ENCODE peak calls at places on chromosomes 11 and 22, in six cellular contexts. S is MM.1S, C is hepatocyte, J is GM23248, L is PC-3, D is GM23338. Q is an unnamed sample.

GRCh38 chr11:68122936-68123539 is 1.9 kb upstream of the CHKA start:
- DNase-seq in D (peak), S (no peak), C (peak), L (peak), J (no peak), Q (no peak)

GRCh38 chr11:119782021-119782420 is 53.0 kb upstream of the NECTIN1 start:
- DNase-seq in D (peak), C (no peak), L (no peak), J (no peak), S (no peak), Q (no peak)

GRCh38 chr22:32754413-32755041 is 47.0 kb upstream of the TIMP3 start:
- DNase-seq in D (no peak), J (peak), L (no peak), C (peak), S (no peak), Q (no peak)

GRCh38 chr11:47161890-47162289 is 14.8 kb downstream of the ARFGAP2 start:
- DNase-seq in C (no peak), D (no peak), S (no peak), L (no peak), J (peak), Q (no peak)

GRCh38 chr22:35315855-35316745 is 16.4 kb downstream of the TOM1 start:
- DNase-seq in C (no peak), J (no peak), D (no peak), S (no peak), L (no peak), Q (no peak)

GRCh38 chr22:48327721-48328120 is 1500.0 kb downstream of the BRD1 start:
- DNase-seq in C (no peak), D (no peak), S (no peak), J (no peak), L (no peak), Q (no peak)

GRCh38 chr11:102560555-102561011 is 30.0 kb upstream of the MMP7 start:
- DNase-seq in J (peak), C (no peak), L (peak), S (peak), D (no peak), Q (peak)

GRCh38 chr11:113263458-113264095 is 50.8 kb upstream of the TTC12 start:
- DNase-seq in S (no peak), C (no peak), L (no peak), D (no peak), J (no peak), Q (no peak)

GRCh38 chr22:31084811-31085492 is 3.8 kb downstream of the SMTN start:
- DNase-seq in L (no peak), D (peak), S (peak), C (peak), J (peak), Q (peak)

GRCh38 chr22:31085493-31085824 is 4.3 kb downstream of the SMTN start:
- DNase-seq in S (no peak), J (peak), C (peak), L (no peak), D (peak), Q (no peak)

GRCh38 chr22:31083377-31083768 is 2.3 kb downstream of the SMTN start:
- DNase-seq in C (no peak), L (no peak), S (no peak), D (no peak), J (no peak), Q (no peak)

GRCh38 chr22:31082606-31083376 is 1.7 kb downstream of the SMTN start:
- DNase-seq in D (peak), S (no peak), C (peak), L (peak), J (peak), Q (peak)

GRCh38 chr22:31083923-31084810 is 3.0 kb downstream of the SMTN start:
- DNase-seq in J (peak), C (no peak), S (peak), D (no peak), L (no peak), Q (peak)
- TF ChIP-seq EZH2phosphoT487 in J (no peak), C (no peak), S (no peak), D (no peak), L (no peak), Q (no peak)

GRCh38 chr11:64262271-64263002 is 11.1 kb downstream of the PLCB3 start:
- DNase-seq in D (no peak), S (no peak), C (no peak), J (no peak), L (no peak), Q (no peak)

GRCh38 chr11:64261556-64262080 is 10.3 kb downstream of the PLCB3 start:
- DNase-seq in D (no peak), J (no peak), L (no peak), S (no peak), C (no peak), Q (no peak)

GRCh38 chr11:64263947-64264317 is 12.6 kb downstream of the PLCB3 start:
- DNase-seq in L (no peak), D (no peak), J (no peak), C (no peak), S (no peak), Q (no peak)

GRCh38 chr11:64264371-64264852 is 13.1 kb downstream of the PLCB3 start:
- DNase-seq in C (no peak), L (no peak), S (no peak), J (no peak), D (no peak), Q (no peak)

GRCh38 chr11:64263021-64263946 is 12.0 kb downstream of the PLCB3 start:
- DNase-seq in D (peak), J (peak), S (no peak), C (no peak), L (no peak), Q (no peak)
- TF ChIP-seq EZH2phosphoT487 in D (no peak), J (no peak), S (no peak), C (no peak), L (no peak), Q (no peak)

GRCh38 chr11:121591405-121592033 is 138.8 kb upstream of the SORL1-AS1 start:
- DNase-seq in S (peak), J (peak), L (peak), D (peak), C (peak), Q (peak)

GRCh38 chr11:121595717-121596156 is 143.0 kb upstream of the SORL1-AS1 start:
- DNase-seq in D (no peak), J (peak), C (peak), S (no peak), L (peak), Q (no peak)

GRCh38 chr11:121592708-121593107 is 139.9 kb upstream of the SORL1-AS1 start:
- DNase-seq in L (peak), J (peak), C (no peak), S (no peak), D (no peak), Q (no peak)

GRCh38 chr11:121590772-121591404 is 138.1 kb upstream of the SORL1-AS1 start:
- DNase-seq in C (no peak), L (no peak), J (no peak), D (no peak), S (no peak), Q (peak)

DNA sequence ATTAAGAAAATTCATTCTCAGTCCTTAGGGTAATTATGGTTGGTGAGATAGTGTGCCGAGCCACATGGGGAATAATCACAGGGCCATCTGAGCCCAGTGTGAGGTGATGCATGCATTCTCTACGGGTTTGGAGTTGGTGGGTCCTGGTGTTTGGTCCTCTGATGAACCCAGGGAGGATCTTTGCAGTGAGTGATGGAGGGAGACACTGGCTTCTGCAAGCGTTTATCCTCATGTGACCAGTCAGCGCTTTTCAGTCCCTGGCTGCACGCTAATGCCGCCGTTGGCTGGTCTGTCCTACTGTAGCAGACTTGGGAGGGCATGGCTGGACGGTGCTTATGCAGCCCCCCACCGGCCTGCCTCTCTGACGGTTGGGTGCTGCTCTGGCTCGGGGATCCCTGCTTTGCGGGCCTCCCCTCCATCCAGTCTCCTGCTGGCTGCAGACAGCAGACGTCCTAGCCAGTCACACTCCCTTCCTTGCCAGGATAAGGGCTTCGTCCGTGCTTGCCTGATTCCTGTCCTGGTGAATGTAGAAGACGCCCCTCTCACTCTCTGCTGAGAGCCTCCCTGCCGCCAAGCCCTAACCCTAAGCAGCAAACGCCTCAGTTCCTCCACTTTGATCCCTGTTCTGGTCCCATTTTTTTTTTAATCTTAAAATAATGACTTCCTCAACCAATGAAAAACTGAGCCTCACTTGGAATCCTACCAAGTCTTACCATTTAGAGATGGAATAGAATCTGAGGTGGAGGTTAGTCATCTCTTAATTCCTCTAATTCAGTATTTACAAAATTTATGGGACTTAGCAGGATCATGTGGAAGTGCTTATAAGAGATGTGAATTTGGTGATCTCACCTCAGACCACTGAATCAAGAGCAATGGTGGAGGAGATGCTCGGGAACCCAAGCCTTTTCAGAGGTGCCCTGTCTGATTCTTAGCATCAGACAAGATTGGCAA is 143.7 kb upstream of the SORL1-AS1 start:
- DNase-seq in C (no peak), S (no peak), D (no peak), L (peak), J (peak), Q (no peak)
- TF ChIP-seq EZH2phosphoT487 in C (no peak), S (no peak), D (no peak), L (no peak), J (no peak), Q (no peak)

DNA sequence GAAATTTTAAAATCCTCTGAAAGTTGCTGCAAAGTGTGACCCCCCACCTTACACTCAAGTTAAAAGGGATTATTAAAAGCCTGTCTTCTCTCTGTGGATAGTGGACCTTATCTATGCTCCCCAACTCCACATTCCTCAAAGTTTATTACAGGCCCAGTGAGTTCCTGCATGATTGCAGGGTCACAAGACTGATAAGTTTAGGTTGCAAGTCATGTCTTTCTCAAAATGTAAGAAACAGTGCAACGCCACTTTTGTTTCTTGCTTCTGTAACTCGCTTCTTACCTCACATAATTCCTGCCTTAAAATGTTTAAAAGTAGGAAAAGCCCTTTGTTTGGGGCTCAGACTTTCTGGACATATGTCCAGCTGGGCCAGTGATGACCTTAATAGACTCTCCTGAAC is 38.4 kb upstream of the GLYAT start:
- DNase-seq in D (no peak), J (no peak), C (no peak), S (no peak), L (no peak), Q (no peak)
- TF ChIP-seq EZH2phosphoT487 in D (no peak), J (no peak), C (no peak), S (no peak), L (no peak), Q (no peak)

GRCh38 chr11:96186806-96187205 is 156.2 kb downstream of the MAML2 start:
- DNase-seq in L (peak), J (peak), S (no peak), D (no peak), C (no peak), Q (no peak)
- TF ChIP-seq EZH2phosphoT487 in L (no peak), J (no peak), S (no peak), D (no peak), C (no peak), Q (no peak)

GRCh38 chr11:111521132-111521531 is 6.6 kb downstream of the HOATZ start:
- DNase-seq in S (no peak), J (peak), C (no peak), L (no peak), D (no peak), Q (no peak)
- TF ChIP-seq EZH2phosphoT487 in S (no peak), J (no peak), C (no peak), L (no peak), D (no peak), Q (no peak)

GRCh38 chr11:11335043-11335442 is 18.0 kb downstream of the CSNK2A3 start:
- DNase-seq in L (no peak), C (no peak), S (no peak), J (no peak), D (peak), Q (no peak)

GRCh38 chr11:11338304-11338703 is 14.7 kb downstream of the CSNK2A3 start:
- DNase-seq in C (no peak), S (no peak), J (no peak), L (no peak), D (no peak), Q (no peak)

GRCh38 chr11:11336664-11337063 is 16.4 kb downstream of the CSNK2A3 start:
- DNase-seq in S (peak), D (no peak), C (no peak), L (no peak), J (no peak), Q (no peak)

GRCh38 chr11:11332141-11332710 is 20.8 kb downstream of the CSNK2A3 start:
- DNase-seq in S (no peak), L (peak), C (no peak), D (peak), J (no peak), Q (no peak)

DNA sequence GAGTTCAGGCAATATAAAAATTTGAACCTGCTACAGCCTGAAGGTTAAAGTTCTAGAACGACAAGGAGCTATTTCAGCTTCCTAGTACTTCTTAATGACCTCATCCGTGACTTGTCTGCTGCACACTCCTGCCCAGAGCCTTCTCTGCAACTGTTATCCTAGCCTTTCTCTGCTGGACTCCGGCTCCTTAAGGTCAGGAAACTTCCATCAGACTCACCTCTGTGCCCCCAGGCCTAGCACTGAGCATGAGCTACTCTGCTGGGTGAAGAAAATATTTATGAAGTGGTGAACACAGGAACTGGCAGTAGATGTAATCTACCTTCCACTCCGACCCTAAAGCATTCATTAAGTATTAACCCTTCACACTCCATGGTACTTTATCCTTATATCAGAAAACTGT is 18.4 kb downstream of the CSNK2A3 start:
- DNase-seq in S (no peak), J (no peak), D (no peak), C (no peak), L (no peak), Q (no peak)
- TF ChIP-seq EZH2phosphoT487 in S (no peak), J (no peak), D (no peak), C (no peak), L (no peak), Q (no peak)

Q was measured in OCI-LY7.